ENCODE peak calls at places on chromosomes 3 and 15, in four cellular contexts. E, I, N and C are unnamed samples.

GRCh38 chr3:106049876-106050275 is 181.1 kb upstream of the CBLB start:
- DNase-seq in E (no peak), N (no peak), I (peak), C (no peak)

GRCh38 chr3:18423401-18424212 is 1.5 kb downstream of the SATB1 start:
- DNase-seq in E (peak), I (peak), N (peak), C (peak)

GRCh38 chr15:78620021-78620838 is 566 bp downstream of the CHRNA3 start:
- DNase-seq in N (peak), E (no peak), I (no peak), C (no peak)

GRCh38 chr3:150870406-150870805 is 34.8 kb downstream of the MINDY4B start:
- DNase-seq in I (peak), E (no peak), N (no peak), C (no peak)

GRCh38 chr3:101077361-101078011 is 84.3 kb upstream of the ABI3BP start:
- DNase-seq in N (no peak), I (peak), E (no peak), C (no peak)

GRCh38 chr15:27353837-27354236 is 382.9 kb downstream of the GABRG3 start:
- DNase-seq in I (no peak), N (no peak), E (no peak), C (no peak)

GRCh38 chr3:27905625-27906024 is 183.5 kb upstream of the EOMES start:
- DNase-seq in E (no peak), I (no peak), N (no peak), C (no peak)

GRCh38 chr3:23748398-23749110 is 57.2 kb upstream of the UBE2E1 start:
- DNase-seq in I (peak), E (no peak), N (no peak), C (no peak)

GRCh38 chr3:188310270-188310710 is 156.3 kb downstream of the LPP start:
- DNase-seq in E (no peak), I (no peak), N (no peak), C (no peak)

GRCh38 chr3:24060055-24060454 is 115.0 kb downstream of the NR1D2 start:
- DNase-seq in I (peak), E (no peak), N (no peak), C (no peak)

GRCh38 chr3:174089592-174089991 is 692.0 kb downstream of the NLGN1 start:
- DNase-seq in I (no peak), E (no peak), N (no peak), C (no peak)

GRCh38 chr3:4417449-4417848 is 49.6 kb downstream of the SUMF1 start:
- DNase-seq in I (peak), E (no peak), N (no peak), C (no peak)

GRCh38 chr15:83063555-83063954 is 3.5 kb downstream of the BTBD1 start:
- DNase-seq in N (no peak), I (no peak), E (no peak), C (peak)

GRCh38 chr3:39279745-39280517 is at the start of gene CX3CR1:
- DNase-seq in I (no peak), N (no peak), E (no peak), C (no peak)

GRCh38 chr3:151477596-151478375 is 16.9 kb upstream of the IGSF10 start:
- DNase-seq in I (no peak), N (no peak), E (no peak), C (no peak)

GRCh38 chr3:42159706-42160472 is 68.7 kb downstream of the TRAK1 start:
- DNase-seq in E (peak), I (no peak), N (peak), C (no peak)

GRCh38 chr15:48250640-48251076 is 44.6 kb downstream of the SLC12A1 start:
- DNase-seq in N (no peak), E (no peak), I (peak), C (peak)

GRCh38 chr3:53258600-53259426 is 3.0 kb upstream of the TKT start:
- DNase-seq in E (no peak), I (no peak), N (no peak), C (no peak)

GRCh38 chr15:45634442-45635190 is at the start of gene SQOR:
- DNase-seq in E (peak), I (peak), N (peak), C (peak)

GRCh38 chr3:146203761-146204160 is 42.8 kb upstream of the PLOD2 start:
- DNase-seq in E (no peak), N (no peak), I (no peak), C (no peak)

GRCh38 chr15:92925409-92925808 is 25.3 kb downstream of the CHD2 start:
- DNase-seq in I (no peak), E (no peak), N (no peak), C (no peak)
- TF ChIP-seq POLR2A in I (no peak), E (no peak), N (no peak), C (no peak)

GRCh38 chr15:74412159-74412558 is 21.6 kb downstream of the SEMA7A start:
- DNase-seq in E (no peak), I (no peak), N (no peak), C (no peak)
- TF ChIP-seq POLR2A in E (no peak), I (no peak), N (no peak), C (no peak)

GRCh38 chr3:107432646-107433045 is 55.4 kb downstream of the CCDC54 start:
- DNase-seq in N (no peak), E (no peak), I (no peak), C (peak)

GRCh38 chr3:107432013-107432515 is 54.8 kb downstream of the CCDC54 start:
- DNase-seq in I (peak), E (no peak), N (no peak), C (peak)

GRCh38 chr3:107430214-107431047 is 53.2 kb downstream of the CCDC54 start:
- DNase-seq in E (no peak), I (peak), N (no peak), C (no peak)

GRCh38 chr3:107431048-107431297 is 53.7 kb downstream of the CCDC54 start:
- DNase-seq in N (peak), E (peak), I (peak), C (peak)

GRCh38 chr3:107431298-107432012 is 54.2 kb downstream of the CCDC54 start:
- DNase-seq in I (peak), E (peak), N (peak), C (peak)
- TF ChIP-seq POLR2A in I (no peak), E (no peak), N (no peak), C (peak)

GRCh38 chr15:85582076-85582718 is 201.8 kb downstream of the AKAP13 start:
- DNase-seq in E (peak), I (peak), N (no peak), C (peak)

GRCh38 chr15:85582719-85583089 is 202.3 kb downstream of the AKAP13 start:
- DNase-seq in I (peak), N (peak), E (peak), C (peak)

GRCh38 chr15:85583404-85584390 is 203.3 kb downstream of the AKAP13 start:
- DNase-seq in E (peak), N (no peak), I (peak), C (peak)

GRCh38 chr15:85587707-85588441 is 206.9 kb downstream of the KLHL25 start:
- DNase-seq in I (peak), N (no peak), E (no peak), C (no peak)

DNA sequence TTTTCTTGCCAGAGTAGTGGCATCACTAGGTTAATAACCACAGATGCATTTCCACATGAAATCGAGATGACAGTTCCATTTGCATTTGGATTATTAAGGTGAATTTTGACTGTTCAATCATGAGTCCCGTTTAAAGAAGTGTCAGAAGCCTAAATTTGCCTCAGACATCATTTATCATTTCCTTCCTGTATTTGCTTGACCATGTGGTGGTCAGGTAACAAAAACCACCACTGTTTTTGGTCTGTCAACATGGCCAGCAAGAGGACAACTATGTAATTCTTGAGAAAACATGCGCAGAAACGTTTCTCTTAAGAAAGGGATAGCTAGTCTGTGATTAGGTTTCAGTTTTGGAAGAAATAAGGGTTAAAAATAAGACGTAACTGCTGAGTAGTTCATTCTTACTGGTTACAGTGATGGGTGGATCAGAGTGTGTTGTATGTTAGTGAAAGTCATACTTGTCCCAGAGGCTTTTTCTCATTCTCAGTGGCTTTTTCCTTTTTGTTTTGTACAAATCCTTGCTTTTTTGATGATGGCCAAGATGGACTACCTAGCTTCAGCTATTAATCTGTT is 204.5 kb downstream of the AKAP13 start:
- DNase-seq in I (no peak), N (no peak), E (no peak), C (no peak)
- TF ChIP-seq POLR2A in I (no peak), N (no peak), E (no peak), C (no peak)

DNA sequence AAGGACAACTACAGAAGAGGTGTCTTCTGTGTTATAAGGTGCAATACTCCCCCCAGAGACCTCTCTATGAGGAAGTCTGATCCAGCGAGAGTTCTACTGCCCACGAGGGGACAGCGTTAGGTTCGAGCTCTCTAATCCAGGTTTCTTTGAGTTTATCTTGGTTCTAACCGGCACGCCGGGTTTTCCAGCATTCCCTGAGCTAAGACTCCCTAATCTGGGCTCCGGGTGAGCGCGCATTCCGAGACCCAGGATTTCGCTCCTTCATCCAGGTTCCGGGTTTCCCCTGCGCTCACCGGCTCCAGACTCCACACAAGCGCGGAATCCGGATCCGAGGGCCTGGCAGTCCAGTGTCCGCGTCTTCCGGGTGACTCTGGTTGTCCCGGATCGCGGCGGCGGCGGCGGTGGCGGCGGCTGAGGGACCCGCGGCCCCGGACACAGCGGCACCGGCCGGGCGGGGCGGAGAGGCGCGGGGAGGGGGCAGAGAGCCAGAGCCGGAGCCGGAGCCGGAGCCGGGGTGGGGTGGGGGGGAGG is at the start of gene ZNF609:
- DNase-seq in N (peak), I (peak), E (peak), C (peak)
- TF ChIP-seq POLR2A in N (no peak), I (peak), E (peak), C (peak)

DNA sequence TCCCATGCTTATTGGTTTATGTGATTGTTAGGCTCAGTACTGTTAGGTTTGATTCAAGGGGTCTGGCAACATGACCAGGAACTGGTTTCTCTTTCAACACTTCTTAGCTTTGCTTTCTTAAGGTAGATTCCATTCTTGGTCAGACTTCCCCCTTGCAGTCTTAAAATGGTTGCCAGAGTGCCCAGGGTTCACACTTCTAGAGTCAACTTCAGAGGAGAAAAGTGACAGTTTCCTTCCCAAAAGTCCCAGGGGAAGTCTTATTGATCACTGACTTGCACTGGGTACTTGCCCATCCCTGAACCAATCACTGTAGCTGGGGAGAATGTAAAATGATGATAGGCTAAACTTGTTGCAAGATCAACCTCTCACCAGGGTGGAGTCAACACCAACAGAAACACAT is 14.1 kb downstream of the MGLL start:
- DNase-seq in I (no peak), E (no peak), N (no peak), C (no peak)
- TF ChIP-seq POLR2A in I (no peak), E (no peak), N (no peak), C (no peak)

GRCh38 chr15:90080818-90081382 is 21.4 kb downstream of the IDH2 start:
- DNase-seq in I (no peak), E (no peak), N (no peak), C (no peak)

GRCh38 chr15:90078965-90079364 is 23.3 kb downstream of the IDH2 start:
- DNase-seq in I (no peak), N (no peak), E (no peak), C (no peak)

GRCh38 chr15:90076716-90077115 is 25.6 kb downstream of the IDH2 start:
- DNase-seq in N (no peak), E (no peak), I (no peak), C (no peak)

GRCh38 chr15:90082140-90082713 is 20.0 kb downstream of the IDH2 start:
- DNase-seq in N (no peak), E (no peak), I (no peak), C (no peak)

DNA sequence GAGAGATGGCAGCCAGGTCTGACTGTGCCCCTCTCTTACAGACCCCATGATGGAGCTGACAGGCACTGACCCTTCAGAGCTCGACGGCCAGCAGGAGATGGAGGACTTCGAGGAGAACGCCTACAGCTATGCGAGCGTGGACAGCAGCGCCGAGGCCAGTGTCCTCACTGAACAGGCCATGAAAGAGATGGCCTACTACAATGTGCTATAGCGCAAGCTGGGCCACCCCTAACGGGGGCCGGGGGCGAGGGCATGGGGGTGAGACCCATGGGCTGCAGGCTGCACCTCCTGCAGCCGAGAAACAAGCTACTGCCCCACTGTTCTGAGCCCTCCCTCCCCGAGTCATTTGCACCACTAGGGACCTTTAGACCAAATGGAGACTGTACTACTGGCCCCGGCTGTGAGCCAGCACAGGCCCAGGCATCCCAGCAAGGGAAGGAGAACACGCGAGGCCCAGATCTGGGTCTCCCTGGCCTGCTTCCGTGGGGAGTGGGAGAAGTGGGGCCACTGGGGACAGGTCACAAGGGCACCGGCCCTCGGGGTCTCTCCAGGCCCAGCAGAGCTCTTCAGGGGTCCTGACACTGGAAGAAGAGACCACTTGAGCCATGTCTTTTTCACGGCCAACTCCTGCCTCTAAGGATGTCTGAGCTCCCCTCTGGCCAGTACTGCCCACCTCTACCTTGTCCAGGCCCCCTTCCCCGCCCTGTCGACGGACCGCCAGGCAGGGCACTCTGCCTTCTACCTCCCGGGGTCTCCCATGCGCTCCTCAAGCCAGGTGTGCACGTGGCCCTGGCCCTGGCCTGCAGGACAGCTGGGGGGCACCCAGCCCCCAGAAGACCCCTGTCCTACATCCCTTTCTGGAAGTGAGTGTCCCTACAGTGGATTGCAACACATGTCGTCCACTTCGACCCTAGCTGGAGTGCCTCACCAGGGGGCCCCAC is 22.4 kb downstream of the IDH2 start:
- DNase-seq in N (no peak), I (no peak), E (no peak), C (no peak)
- TF ChIP-seq POLR2A in N (no peak), I (no peak), E (no peak), C (no peak)

GRCh38 chr3:197468866-197469382 is 86.8 kb downstream of the BDH1 start:
- DNase-seq in N (no peak), E (no peak), I (peak), C (no peak)
- TF ChIP-seq POLR2A in N (no peak), E (peak), I (no peak), C (no peak)